ENCODE peak calls at places on chromosomes 12 and 14, in eight cellular contexts. O is Peyer's patch, T is A549, W is ovary, M is right lobe of liver, L is stomach, Y is breast epithelium, E is prostate gland. G is an unnamed sample.
A peak's percentile ranks its signal among the peaks of the same experiment; 100 is the strongest.

GRCh38 chr14:65926504-65926903 is 514.0 kb downstream of the FUT8 start:
- DNase-seq in O (no peak), T (no peak), M (no peak), W (no peak), Y (no peak), L (no peak), E (no peak), G (no peak)

GRCh38 chr12:80045594-80045993 is 53.7 kb upstream of the OTOGL start:
- DNase-seq in E (no peak), O (no peak), Y (no peak), M (no peak), T (no peak), W (no peak), L (no peak), G (no peak)

GRCh38 chr12:71865166-71865713 is 25.7 kb downstream of the TBC1D15 start:
- DNase-seq in Y (no peak), E (no peak), L (no peak), W (no peak), O (no peak), M (no peak), T (no peak), G (no peak)

GRCh38 chr14:88983755-88984154 is 159.3 kb downstream of the TTC8 start:
- DNase-seq in W (no peak), M (no peak), E (no peak), O (no peak), Y (no peak), T (peak; percentile 57), L (no peak), G (no peak)

GRCh38 chr14:88599761-88600439 is 37.1 kb downstream of the ZC3H14 start:
- DNase-seq in M (no peak), L (no peak), O (no peak), E (no peak), Y (no peak), T (no peak), W (no peak), G (no peak)

GRCh38 chr14:65434216-65434850 is 21.8 kb downstream of the FUT8 start:
- DNase-seq in W (no peak), L (no peak), Y (no peak), M (no peak), T (no peak), E (no peak), O (no peak), G (no peak)

GRCh38 chr14:35046751-35047536 is 872 bp downstream of the FAM177A1 start:
- DNase-seq in L (peak; percentile 58), M (no peak), O (peak; percentile 67), E (peak; percentile 51), Y (peak; percentile 57), W (no peak), T (peak; percentile 51), G (peak; percentile 65)

GRCh38 chr12:3752096-3752709 is 706 bp downstream of the CRACR2A start:
- DNase-seq in T (no peak), M (no peak), L (peak; percentile 30), Y (peak; percentile 51), E (peak; percentile 46), O (peak; percentile 81), W (peak; percentile 39), G (peak; percentile 55)

GRCh38 chr14:22506778-22507351 is 82.2 kb downstream of the DAD1 start:
- DNase-seq in E (no peak), L (no peak), W (no peak), Y (no peak), O (no peak), T (no peak), M (no peak), G (no peak)

GRCh38 chr14:28468191-28469151 is 298.1 kb upstream of the FOXG1 start:
- DNase-seq in T (no peak), M (no peak), E (no peak), O (no peak), W (no peak), L (no peak), Y (no peak), G (no peak)

GRCh38 chr14:65179918-65180724 is 77.8 kb upstream of the MAX start:
- DNase-seq in M (no peak), O (peak; percentile 61), E (no peak), L (peak; percentile 67), W (peak; percentile 36), Y (peak; percentile 55), T (peak; percentile 49), G (no peak)

GRCh38 chr14:68819260-68819691 is 26.4 kb upstream of the ZFP36L1 start:
- DNase-seq in L (peak; percentile 50), W (peak; percentile 64), E (no peak), M (peak; percentile 73), T (no peak), Y (peak; percentile 20), O (no peak), G (no peak)

GRCh38 chr12:114694436-114695304 is 10.7 kb upstream of the TBX3 start:
- DNase-seq in O (no peak), M (no peak), T (no peak), L (no peak), E (peak; percentile 59), Y (no peak), W (no peak), G (peak; percentile 60)

GRCh38 chr14:90561031-90561430 is 164.2 kb downstream of the CALM1 start:
- DNase-seq in W (no peak), M (no peak), T (no peak), Y (no peak), E (no peak), O (no peak), L (no peak), G (no peak)

GRCh38 chr12:132582058-132582420 is 28.3 kb downstream of the LRCOL1 start:
- DNase-seq in M (no peak), W (peak; percentile 71), E (no peak), Y (no peak), L (no peak), T (no peak), O (no peak), G (peak; percentile 69)

GRCh38 chr12:46546634-46547273 is 174.2 kb upstream of the SLC38A2 start:
- DNase-seq in O (no peak), L (no peak), T (no peak), E (no peak), W (no peak), Y (no peak), M (no peak), G (no peak)

GRCh38 chr12:107925125-107925524 is 150.6 kb downstream of the ASCL4 start:
- DNase-seq in L (no peak), T (no peak), E (no peak), O (no peak), Y (no peak), M (no peak), W (no peak), G (no peak)

GRCh38 chr14:98605043-98605442 is 667.0 kb downstream of the BCL11B start:
- DNase-seq in E (no peak), M (no peak), T (no peak), Y (no peak), L (no peak), W (no peak), O (no peak), G (no peak)

GRCh38 chr12:45122776-45123380 is 72.0 kb upstream of the DBX2 start:
- DNase-seq in E (no peak), Y (no peak), L (no peak), M (no peak), W (no peak), T (no peak), O (no peak), G (no peak)

GRCh38 chr12:27460471-27460978 is 14.0 kb downstream of the SMCO2 start:
- DNase-seq in W (no peak), T (no peak), Y (no peak), E (no peak), L (no peak), O (no peak), M (no peak), G (no peak)
- H3K27ac ChIP-seq in W (no peak overlapping the region), T (peak overlapping the region; percentile 73), Y (no peak overlapping the region), E (no peak overlapping the region), L (no peak overlapping the region), O (no peak overlapping the region), M (no peak overlapping the region), G (no peak overlapping the region)

DNA sequence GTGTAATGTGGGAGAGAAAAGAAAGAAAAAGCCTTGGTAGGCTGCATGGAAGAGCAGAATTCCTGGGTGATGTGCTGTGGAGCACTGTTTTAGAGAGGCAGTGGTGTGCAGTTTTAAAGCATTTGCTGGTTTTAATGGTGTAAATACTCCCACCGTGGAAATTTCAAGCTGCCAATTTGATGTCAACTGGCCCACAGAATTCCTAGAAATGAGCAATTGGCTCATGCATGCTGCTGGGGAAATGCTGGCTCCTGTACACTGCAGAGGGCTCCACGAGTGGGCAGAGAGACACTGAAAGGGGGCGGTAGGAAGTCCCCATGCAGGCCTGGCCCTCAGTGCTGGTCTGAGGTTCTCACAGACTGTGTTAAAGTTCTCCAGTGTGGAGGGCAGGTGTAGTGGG is 99.4 kb upstream of the NTF3 start:
- DNase-seq in M (no peak), O (no peak), L (no peak), E (no peak), W (no peak), Y (no peak), T (no peak), G (no peak)
- TF ChIP-seq CTCF in M (no peak), O (no peak), L (no peak), E (no peak), W (no peak), Y (no peak), T (no peak), G (no peak)

DNA sequence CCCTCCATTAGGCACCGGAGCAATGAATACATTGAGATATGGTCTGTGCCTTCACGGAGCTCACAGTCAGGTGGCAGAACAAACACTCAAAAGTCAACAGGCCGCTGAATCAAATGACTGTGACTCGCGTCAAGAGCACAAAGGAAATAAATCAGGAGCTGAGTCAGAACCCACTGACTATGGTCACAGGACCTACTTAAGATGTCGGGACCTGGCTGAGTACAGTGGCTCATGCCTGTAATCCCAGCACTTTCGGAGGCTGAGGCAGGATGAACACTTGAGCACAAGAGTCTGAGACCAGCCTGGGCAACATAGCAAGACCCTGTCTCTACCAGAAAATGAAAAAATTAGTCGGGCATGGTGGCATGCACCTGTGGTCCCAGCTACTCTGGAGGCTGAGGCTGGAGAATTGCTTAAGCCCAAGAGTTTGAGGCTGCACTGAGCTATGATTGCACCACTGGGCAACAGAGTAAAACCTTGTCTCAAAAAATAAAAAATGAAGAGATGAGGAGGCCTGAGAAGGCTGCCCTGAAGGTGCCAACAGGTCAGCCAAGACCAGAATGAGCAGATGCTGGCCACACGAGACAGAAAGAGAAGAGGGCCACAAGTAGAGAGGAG is 19.9 kb downstream of the TMEM233 start:
- DNase-seq in Y (no peak), O (no peak), L (peak; percentile 35), W (no peak), T (no peak), E (no peak), M (no peak), G (peak; percentile 82)
- TF ChIP-seq POLR2A in Y (no peak), O (no peak), L (no peak), W (no peak), T (no peak), E (no peak), M (no peak), G (no peak)

DNA sequence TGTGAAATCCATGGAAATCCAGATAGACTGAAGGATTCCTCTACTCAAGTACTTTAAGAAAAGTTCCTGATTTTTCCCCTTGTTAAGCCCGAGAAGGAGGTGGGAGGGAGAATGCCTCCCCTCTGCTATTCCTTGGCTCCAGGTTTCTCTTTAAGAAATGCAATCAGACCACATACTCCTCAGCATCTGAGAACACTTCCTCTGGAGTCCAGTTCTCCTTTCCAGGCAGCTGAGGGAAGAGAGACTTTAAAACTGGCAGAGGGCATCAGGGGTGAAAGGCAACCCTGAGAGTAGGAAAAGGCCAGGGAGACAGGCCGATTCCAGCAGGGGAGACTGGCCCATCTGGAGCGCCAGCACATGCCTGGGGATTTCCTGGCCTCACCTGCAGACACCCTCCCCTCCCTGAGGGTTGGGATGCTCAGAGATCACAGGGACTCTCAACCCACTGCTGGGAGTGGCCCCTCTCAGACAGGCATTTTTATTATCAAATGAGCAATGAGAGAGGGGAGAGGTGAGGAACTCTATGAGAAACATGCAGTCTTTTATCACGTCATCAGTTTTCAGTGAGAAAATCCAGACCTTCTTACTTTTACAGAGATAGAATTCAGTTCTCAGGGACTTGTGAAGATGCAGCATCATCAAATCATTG is 1.9 kb upstream of the EMP1 start:
- DNase-seq in L (no peak), M (no peak), O (no peak), W (no peak), T (no peak), E (no peak), Y (no peak), G (peak; percentile 29)
- H3K27ac ChIP-seq in L (peak overlapping the region; percentile 92), M (no peak overlapping the region), O (no peak overlapping the region), W (no peak overlapping the region), T (peak overlapping the region; percentile 83), E (peak overlapping the region; percentile 19), Y (peak overlapping the region; percentile 97), G (peak overlapping the region; percentile 95)